ENCODE peak calls at places on chromosomes 1 and 21, in six cellular contexts. U is HepG2, J is GM12891, E is K562, X is GM12878, P is H1. R is an unnamed sample.

GRCh38 chr1:224503161-224504118 is 68.8 kb upstream of the WDR26 start:
- DNase-seq in E (peak; percentile 100), X (peak; percentile 51), P (no peak), U (peak; percentile 38), J (peak; percentile 80), R (peak; percentile 89)

GRCh38 chr21:17679002-17679600 is 66.4 kb upstream of the BTG3 start:
- DNase-seq in J (peak; percentile 25), P (no peak), E (peak; percentile 59), U (peak; percentile 57), X (peak; percentile 48), R (peak; percentile 13)

GRCh38 chr1:15550573-15550972 is 23.9 kb downstream of the DNAJC16 start:
- DNase-seq in J (no peak), X (no peak), P (no peak), U (no peak), E (no peak), R (no peak)

GRCh38 chr1:206930210-206930798 is 8.6 kb upstream of the FCMR start:
- DNase-seq in E (no peak), J (peak; percentile 60), X (peak; percentile 96), U (no peak), P (no peak), R (peak; percentile 70)

GRCh38 chr21:14527690-14528652 is 18.1 kb downstream of the SAMSN1 start:
- DNase-seq in P (no peak), X (no peak), J (no peak), U (no peak), E (peak; percentile 60), R (no peak)

GRCh38 chr1:9792156-9793042 is 31.4 kb downstream of the CLSTN1 start:
- DNase-seq in U (no peak), E (no peak), P (no peak), X (no peak), J (no peak), R (no peak)

GRCh38 chr1:232925421-232926202 is 24.8 kb upstream of the NTPCR start:
- DNase-seq in X (no peak), U (no peak), P (no peak), E (no peak), J (no peak), R (no peak)

GRCh38 chr1:184051485-184052193 is at the start of gene TSEN15:
- DNase-seq in U (peak; percentile 77), P (no peak), X (peak; percentile 40), E (peak; percentile 92), J (peak; percentile 62), R (peak; percentile 55)

GRCh38 chr1:102434421-102434820 is 437.7 kb upstream of the OLFM3 start:
- DNase-seq in E (peak; percentile 51), U (peak; percentile 52), X (no peak), P (peak; percentile 1), J (no peak), R (no peak)

GRCh38 chr21:28769683-28770082 is 223.0 kb downstream of the LTN1 start:
- DNase-seq in P (no peak), J (no peak), U (no peak), X (no peak), E (no peak), R (no peak)

GRCh38 chr1:165484532-165484931 is 39.6 kb upstream of the RXRG start:
- DNase-seq in U (no peak), E (no peak), X (no peak), J (no peak), P (no peak), R (no peak)

GRCh38 chr1:169112241-169112640 is 5.8 kb downstream of the ATP1B1 start:
- DNase-seq in P (no peak), J (no peak), U (no peak), X (no peak), E (no peak), R (no peak)

GRCh38 chr1:24159366-24159765 is 16.4 kb upstream of the IL22RA1 start:
- DNase-seq in J (no peak), X (no peak), E (no peak), P (no peak), U (no peak), R (no peak)

GRCh38 chr1:40848530-40849189 is 13.5 kb downstream of the CITED4 start:
- DNase-seq in E (peak; percentile 86), J (no peak), X (no peak), U (peak; percentile 75), P (no peak), R (no peak)

GRCh38 chr1:238466459-238466858 is 575.7 kb upstream of the ZP4 start:
- DNase-seq in X (no peak), U (no peak), P (no peak), J (no peak), E (no peak), R (no peak)

GRCh38 chr1:89322402-89322801 is 41.5 kb upstream of the GBP6 start:
- DNase-seq in P (no peak), E (no peak), J (no peak), X (no peak), U (no peak), R (no peak)

GRCh38 chr1:248815407-248816034 is 10.2 kb downstream of the SH3BP5L start:
- DNase-seq in X (no peak), U (no peak), J (no peak), P (no peak), E (no peak), R (no peak)

GRCh38 chr1:40783001-40783905 is at the start of gene KCNQ4:
- DNase-seq in P (no peak), U (no peak), J (peak; percentile 50), E (peak; percentile 79), X (no peak), R (no peak)

GRCh38 chr1:159900755-159901335 is 880 bp upstream of the CFAP45 start:
- DNase-seq in J (no peak), P (no peak), X (no peak), E (no peak), U (no peak), R (no peak)

GRCh38 chr21:33940846-33941245 is 25.2 kb upstream of the ATP5PO start:
- DNase-seq in X (no peak), U (no peak), J (no peak), E (no peak), P (no peak), R (no peak)

GRCh38 chr1:203636306-203636705 is 9.7 kb downstream of the ATP2B4 start:
- DNase-seq in P (no peak), X (no peak), U (no peak), E (no peak), J (no peak), R (no peak)

DNA sequence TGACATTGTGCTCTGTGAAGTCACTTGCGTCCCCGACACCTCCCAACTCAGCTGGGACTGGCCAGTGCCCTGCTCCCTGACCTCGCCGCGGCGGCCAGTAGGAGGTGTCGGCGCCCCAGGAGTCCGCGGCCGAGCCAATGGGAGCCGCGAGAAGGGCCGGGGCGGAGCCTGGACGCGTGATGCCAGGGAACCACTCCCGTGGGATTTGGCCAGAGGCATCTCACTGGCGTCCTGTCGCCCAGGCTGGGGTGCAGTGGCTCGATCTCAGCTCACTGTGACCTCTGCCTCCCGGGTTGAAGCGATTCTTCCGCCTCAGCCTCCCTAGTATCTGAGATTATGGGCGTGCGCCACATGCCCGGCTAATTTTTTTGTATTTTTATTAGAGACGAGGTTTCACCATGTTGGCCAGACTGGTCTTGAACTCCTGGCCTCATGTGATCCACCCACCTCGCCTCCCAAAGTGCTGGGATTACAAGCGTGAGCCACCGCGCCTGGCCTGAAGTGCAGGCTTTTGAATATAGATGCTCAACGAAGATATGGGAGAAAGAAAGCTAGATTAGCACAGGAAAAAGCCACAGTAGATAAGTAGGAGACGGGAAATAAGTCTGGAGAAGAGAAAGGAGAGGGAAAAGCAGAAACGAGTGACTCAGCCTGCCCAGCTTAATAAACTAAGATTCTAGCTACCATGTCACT is 38.0 kb downstream of the ZBTB8OS start:
- DNase-seq in X (no peak), P (peak; percentile 23), E (peak; percentile 57), J (peak; percentile 60), U (peak; percentile 82), R (peak; percentile 69)
- TF ChIP-seq POLR2A in X (peak; percentile 58), P (peak; percentile 85), E (no peak), J (peak; percentile 41), U (peak; percentile 96), R (peak; percentile 80)

GRCh38 chr1:8115031-8115768 is 89.1 kb upstream of the ERRFI1 start:
- DNase-seq in U (no peak), P (no peak), J (no peak), X (no peak), E (no peak), R (no peak)

GRCh38 chr1:8115769-8116167 is 89.7 kb upstream of the ERRFI1 start:
- DNase-seq in J (no peak), X (no peak), E (no peak), P (no peak), U (no peak), R (no peak)

GRCh38 chr1:8113257-8114220 is 87.4 kb upstream of the ERRFI1 start:
- DNase-seq in J (no peak), E (no peak), P (no peak), U (no peak), X (no peak), R (no peak)

GRCh38 chr1:8111560-8111959 is 85.5 kb upstream of the ERRFI1 start:
- DNase-seq in J (no peak), X (no peak), P (no peak), U (no peak), E (no peak), R (no peak)

GRCh38 chr1:8112611-8113256 is 86.6 kb upstream of the ERRFI1 start:
- DNase-seq in J (no peak), P (no peak), X (no peak), E (no peak), U (no peak), R (no peak)
- TF ChIP-seq TAF1 in J (no peak), P (no peak), X (no peak), E (no peak), U (no peak), R (no peak)

GRCh38 chr21:25734654-25735220 is at the start of the genes ATP5PF and GABPA:
- DNase-seq in E (peak; percentile 99), J (peak; percentile 62), P (peak; percentile 93), X (peak; percentile 97), U (peak; percentile 97), R (peak; percentile 66)
- TF ChIP-seq POLR2A in E (peak; percentile 93), J (peak; percentile 95), P (peak; percentile 78), X (peak; percentile 90), U (peak; percentile 83), R (peak; percentile 95)

GRCh38 chr1:62905309-62905708 is 121.4 kb downstream of the ATG4C start:
- DNase-seq in X (no peak), P (no peak), J (no peak), E (no peak), U (no peak), R (no peak)
- TF ChIP-seq TAF1 in X (no peak), P (no peak), J (no peak), E (no peak), U (no peak), R (no peak)